ENCODE peak calls at places on chromosomes 6 and 20, in six cellular contexts. U is stimulated activated naive B cell treated with anti-CD40 and anti-IgM and Interleukin-4, amounts not matched to agents 10 μg/mL and 1 μg/mL and 100 μg/mL, for 72 hours; B is ELR; H is effector memory CD4-positive, alpha-beta T cell; S is choroid plexus epithelial cell; X is stimulated activated CD4-positive, alpha-beta T cell treated with anti-CD3 and anti-CD28 coated beads, Interleukin-1b, Interleukin-23, amount 100 ng/mL, for 24 hours. E is an unnamed sample.

GRCh38 chr20:46568570-46569129 is 18.2 kb upstream of the OCSTAMP start:
- DNase-seq in U (no peak), S (peak; percentile 90), X (no peak), H (no peak), B (peak; percentile 50), E (peak; percentile 27)

GRCh38 chr20:49386848-49387605 is 95.4 kb downstream of the KCNB1 start:
- DNase-seq in U (no peak), X (no peak), H (no peak), B (no peak), S (no peak), E (no peak)

GRCh38 chr6:36906539-36906938 is 20.8 kb downstream of the C6orf89 start:
- DNase-seq in H (no peak), U (no peak), S (no peak), B (no peak), X (no peak), E (no peak)

GRCh38 chr6:5763407-5763806 is 243.3 kb downstream of the NRN1 start:
- DNase-seq in S (peak; percentile 12), X (no peak), B (peak; percentile 44), U (no peak), H (no peak), E (no peak)

GRCh38 chr6:21946298-21946783 is 350.5 kb downstream of the PRL start:
- DNase-seq in B (peak; percentile 59), U (no peak), X (no peak), H (no peak), S (peak; percentile 99), E (no peak)

GRCh38 chr6:36029464-36029863 is 1.9 kb downstream of the MAPK14 start:
- DNase-seq in X (no peak), S (peak; percentile 88), H (no peak), U (no peak), B (peak; percentile 61), E (no peak)

GRCh38 chr20:46523696-46524328 is 10.5 kb upstream of the ZNF334 start:
- DNase-seq in X (no peak), B (peak; percentile 8), U (no peak), S (peak; percentile 26), H (no peak), E (no peak)

GRCh38 chr6:6751197-6751596 is 162.7 kb downstream of the LY86 start:
- DNase-seq in B (no peak), X (no peak), H (no peak), S (no peak), U (no peak), E (no peak)

GRCh38 chr6:51830666-51831065 is 256.7 kb downstream of the PKHD1 start:
- DNase-seq in H (no peak), S (no peak), X (no peak), B (no peak), U (no peak), E (no peak)

GRCh38 chr20:5056801-5057599 is 55.7 kb upstream of the SLC23A2 start:
- DNase-seq in S (peak; percentile 43), X (peak; percentile 49), H (peak; percentile 51), U (peak; percentile 39), B (peak; percentile 62), E (peak; percentile 97)

GRCh38 chr6:56238352-56238751 is 9.0 kb downstream of the COL21A1 start:
- DNase-seq in H (no peak), X (no peak), S (no peak), B (no peak), U (no peak), E (no peak)

GRCh38 chr20:41167118-41167470 is 29.8 kb downstream of the PLCG1 start:
- DNase-seq in U (no peak), B (no peak), H (no peak), S (no peak), X (no peak), E (peak; percentile 9)

GRCh38 chr20:48530957-48531356 is 296.8 kb downstream of the PREX1 start:
- DNase-seq in U (no peak), X (no peak), B (no peak), H (no peak), S (no peak), E (no peak)

GRCh38 chr6:117616971-117617765 is 14.9 kb upstream of the GOPC start:
- DNase-seq in B (no peak), U (no peak), H (no peak), S (no peak), X (no peak), E (no peak)

E was measured in CD14-positive monocyte.